ENCODE peak calls at places on chromosomes 4 and X, in ten cellular contexts. One of them, this sample, is unnamed.

GRCh38 chrX:47628980-47629379 is 750 bp downstream of the CFP start:
- DNase-seq in A549: no peak
- DNase-seq in neuronal stem cell: no peak
- DNase-seq in neural progenitor cell: no peak
- DNase-seq in IMR-90: no peak
- DNase-seq in H1: no peak
- DNase-seq in GM23248: no peak
- DNase-seq in OCI-LY7: peak
- DNase-seq in SK-N-SH: no peak
- DNase-seq in Karpas-422: no peak
- DNase-seq in this sample: no peak

GRCh38 chr4:105887508-105887907 is 7.8 kb upstream of the NPNT start:
- DNase-seq in A549: no peak
- DNase-seq in neuronal stem cell: no peak
- DNase-seq in neural progenitor cell: no peak
- DNase-seq in IMR-90: no peak
- DNase-seq in H1: no peak
- DNase-seq in GM23248: no peak
- DNase-seq in OCI-LY7: no peak
- DNase-seq in SK-N-SH: no peak
- DNase-seq in Karpas-422: no peak
- DNase-seq in this sample: no peak

GRCh38 chr4:101419324-101420135 is 72.2 kb upstream of the PPP3CA start:
- DNase-seq in A549: no peak
- DNase-seq in neuronal stem cell: peak
- DNase-seq in neural progenitor cell: peak
- DNase-seq in IMR-90: peak
- DNase-seq in H1: no peak
- DNase-seq in GM23248: no peak
- DNase-seq in OCI-LY7: no peak
- DNase-seq in SK-N-SH: no peak
- DNase-seq in Karpas-422: no peak
- DNase-seq in this sample: peak

GRCh38 chr4:52628543-52628942 is 30.6 kb downstream of the USP46 start:
- DNase-seq in A549: no peak
- DNase-seq in neuronal stem cell: no peak
- DNase-seq in neural progenitor cell: no peak
- DNase-seq in IMR-90: no peak
- DNase-seq in H1: no peak
- DNase-seq in GM23248: no peak
- DNase-seq in OCI-LY7: no peak
- DNase-seq in SK-N-SH: no peak
- DNase-seq in Karpas-422: no peak
- DNase-seq in this sample: no peak

GRCh38 chrX:11341274-11342256 is 48.4 kb downstream of the AMELX start:
- DNase-seq in A549: no peak
- DNase-seq in neuronal stem cell: no peak
- DNase-seq in neural progenitor cell: no peak
- DNase-seq in IMR-90: peak
- DNase-seq in H1: no peak
- DNase-seq in GM23248: peak
- DNase-seq in OCI-LY7: peak
- DNase-seq in SK-N-SH: no peak
- DNase-seq in Karpas-422: no peak
- DNase-seq in this sample: peak

GRCh38 chrX:147920161-147920666 is 8.5 kb downstream of the FMR1 start:
- DNase-seq in A549: no peak
- DNase-seq in neuronal stem cell: no peak
- DNase-seq in neural progenitor cell: no peak
- DNase-seq in IMR-90: no peak
- DNase-seq in H1: no peak
- DNase-seq in GM23248: no peak
- DNase-seq in OCI-LY7: no peak
- DNase-seq in SK-N-SH: no peak
- DNase-seq in Karpas-422: no peak
- DNase-seq in this sample: no peak

GRCh38 chr4:25128671-25129070 is 31.6 kb downstream of the SEPSECS start:
- DNase-seq in A549: no peak
- DNase-seq in neuronal stem cell: no peak
- DNase-seq in neural progenitor cell: no peak
- DNase-seq in IMR-90: no peak
- DNase-seq in H1: no peak
- DNase-seq in GM23248: peak
- DNase-seq in OCI-LY7: no peak
- DNase-seq in SK-N-SH: no peak
- DNase-seq in Karpas-422: no peak
- DNase-seq in this sample: no peak

GRCh38 chr4:157804986-157805385 is 367.8 kb downstream of the GASK1B start:
- DNase-seq in A549: no peak
- DNase-seq in neuronal stem cell: no peak
- DNase-seq in neural progenitor cell: peak
- DNase-seq in IMR-90: no peak
- DNase-seq in H1: no peak
- DNase-seq in GM23248: peak
- DNase-seq in OCI-LY7: no peak
- DNase-seq in SK-N-SH: no peak
- DNase-seq in Karpas-422: no peak
- DNase-seq in this sample: peak

GRCh38 chr4:143306788-143307187 is 29.9 kb upstream of the GAB1 start:
- DNase-seq in A549: no peak
- DNase-seq in neuronal stem cell: no peak
- DNase-seq in neural progenitor cell: no peak
- DNase-seq in IMR-90: no peak
- DNase-seq in H1: no peak
- DNase-seq in GM23248: no peak
- DNase-seq in OCI-LY7: no peak
- DNase-seq in SK-N-SH: no peak
- DNase-seq in Karpas-422: no peak
- DNase-seq in this sample: no peak

GRCh38 chr4:112282860-112283667 is 2.6 kb downstream of the TIFA start:
- DNase-seq in A549: no peak
- DNase-seq in neuronal stem cell: no peak
- DNase-seq in neural progenitor cell: no peak
- DNase-seq in IMR-90: no peak
- DNase-seq in H1: no peak
- DNase-seq in GM23248: no peak
- DNase-seq in OCI-LY7: no peak
- DNase-seq in SK-N-SH: no peak
- DNase-seq in Karpas-422: no peak
- DNase-seq in this sample: no peak

DNA sequence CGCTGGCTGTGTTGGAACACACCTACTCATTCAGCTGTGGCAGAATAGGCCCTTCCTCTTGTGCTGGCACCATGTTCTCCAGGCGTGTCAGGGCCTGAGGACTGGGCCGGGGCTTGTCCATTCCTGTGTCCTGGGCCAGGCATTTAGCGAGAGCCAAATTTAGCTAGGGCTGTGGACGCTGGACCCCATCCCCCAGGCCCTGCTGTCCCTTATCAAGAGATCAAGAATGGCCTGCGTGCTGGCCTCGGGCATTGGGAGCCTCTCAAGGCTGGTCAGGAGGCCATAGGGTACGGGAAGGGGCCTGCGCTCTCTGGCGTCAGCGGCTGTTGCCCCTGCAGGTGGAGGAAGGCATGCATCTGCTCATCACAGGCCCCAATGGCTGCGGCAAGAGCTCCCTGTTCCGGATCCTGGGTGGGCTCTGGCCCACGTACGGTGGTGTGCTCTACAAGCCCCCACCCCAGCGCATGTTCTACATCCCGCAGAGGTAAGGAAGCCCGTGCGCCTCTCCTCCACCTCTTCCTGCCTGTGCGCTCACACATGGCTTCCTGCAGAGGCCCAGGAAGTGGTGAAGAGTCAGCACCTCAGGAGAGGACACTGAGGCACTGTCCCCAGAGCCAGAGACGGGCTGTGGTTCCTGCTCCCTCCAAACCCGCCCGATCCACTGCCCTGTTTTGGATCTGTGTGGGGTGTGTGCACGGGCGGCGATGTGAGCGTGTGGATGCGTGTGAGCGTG is 15.3 kb downstream of the ABCD1 start:
- DNase-seq in A549: no peak
- DNase-seq in neuronal stem cell: no peak
- DNase-seq in neural progenitor cell: no peak
- DNase-seq in IMR-90: no peak
- DNase-seq in H1: no peak
- DNase-seq in GM23248: no peak
- DNase-seq in OCI-LY7: no peak
- DNase-seq in SK-N-SH: no peak
- DNase-seq in Karpas-422: no peak
- DNase-seq in this sample: no peak
- H3K4me2 ChIP-seq in A549: no peak
- H3K4me2 ChIP-seq in neuronal stem cell: no peak
- H3K4me2 ChIP-seq in neural progenitor cell: no peak
- H3K4me2 ChIP-seq in IMR-90: no peak
- H3K4me2 ChIP-seq in H1: no peak
- H3K4me2 ChIP-seq in GM23248: no peak
- H3K4me2 ChIP-seq in OCI-LY7: no peak
- H3K4me2 ChIP-seq in SK-N-SH: no peak
- H3K4me2 ChIP-seq in Karpas-422: no peak
- H3K4me2 ChIP-seq in this sample: no peak

DNA sequence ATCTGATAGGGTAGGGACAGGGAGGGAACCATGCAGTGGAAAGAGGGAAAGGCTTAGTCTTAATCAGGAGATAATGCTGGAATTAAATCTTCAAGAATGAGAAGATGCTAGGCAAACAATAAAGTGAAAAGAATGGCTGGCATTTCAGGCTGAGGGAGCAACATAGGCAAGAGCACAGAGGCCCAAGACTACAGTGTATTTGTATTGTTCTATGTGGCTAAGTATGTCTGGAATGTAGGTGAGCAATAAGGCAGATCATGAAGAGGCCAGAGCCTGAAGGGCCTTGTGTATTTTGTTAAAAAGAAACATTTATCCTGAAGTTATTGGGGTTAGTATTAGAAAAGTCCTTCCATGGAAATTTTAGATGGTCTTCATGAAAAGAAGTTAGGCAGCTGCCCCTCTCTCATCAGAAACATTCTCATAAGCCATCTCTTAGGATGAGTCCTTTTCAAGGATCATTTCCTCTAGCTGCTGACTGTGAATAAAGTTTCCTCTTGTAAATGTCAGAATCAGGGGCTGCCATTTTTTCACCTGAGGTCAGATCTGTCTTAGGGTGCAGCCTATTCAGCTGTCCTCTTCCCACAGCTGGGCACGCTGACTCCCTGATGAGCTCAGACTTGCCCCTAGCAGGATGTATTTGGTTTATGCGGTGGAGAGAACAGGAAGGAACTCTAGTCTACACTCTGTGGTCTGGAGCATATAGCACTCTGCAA is 46.3 kb downstream of the ATP10D start:
- DNase-seq in A549: no peak
- DNase-seq in neuronal stem cell: peak
- DNase-seq in neural progenitor cell: peak
- DNase-seq in IMR-90: peak
- DNase-seq in H1: no peak
- DNase-seq in GM23248: peak
- DNase-seq in OCI-LY7: no peak
- DNase-seq in SK-N-SH: no peak
- DNase-seq in Karpas-422: no peak
- DNase-seq in this sample: peak
- H3K4me2 ChIP-seq in A549: peak
- H3K4me2 ChIP-seq in neuronal stem cell: no peak
- H3K4me2 ChIP-seq in neural progenitor cell: peak
- H3K4me2 ChIP-seq in IMR-90: peak
- H3K4me2 ChIP-seq in H1: no peak
- H3K4me2 ChIP-seq in GM23248: peak
- H3K4me2 ChIP-seq in OCI-LY7: no peak
- H3K4me2 ChIP-seq in SK-N-SH: peak
- H3K4me2 ChIP-seq in Karpas-422: no peak
- H3K4me2 ChIP-seq in this sample: no peak

DNA sequence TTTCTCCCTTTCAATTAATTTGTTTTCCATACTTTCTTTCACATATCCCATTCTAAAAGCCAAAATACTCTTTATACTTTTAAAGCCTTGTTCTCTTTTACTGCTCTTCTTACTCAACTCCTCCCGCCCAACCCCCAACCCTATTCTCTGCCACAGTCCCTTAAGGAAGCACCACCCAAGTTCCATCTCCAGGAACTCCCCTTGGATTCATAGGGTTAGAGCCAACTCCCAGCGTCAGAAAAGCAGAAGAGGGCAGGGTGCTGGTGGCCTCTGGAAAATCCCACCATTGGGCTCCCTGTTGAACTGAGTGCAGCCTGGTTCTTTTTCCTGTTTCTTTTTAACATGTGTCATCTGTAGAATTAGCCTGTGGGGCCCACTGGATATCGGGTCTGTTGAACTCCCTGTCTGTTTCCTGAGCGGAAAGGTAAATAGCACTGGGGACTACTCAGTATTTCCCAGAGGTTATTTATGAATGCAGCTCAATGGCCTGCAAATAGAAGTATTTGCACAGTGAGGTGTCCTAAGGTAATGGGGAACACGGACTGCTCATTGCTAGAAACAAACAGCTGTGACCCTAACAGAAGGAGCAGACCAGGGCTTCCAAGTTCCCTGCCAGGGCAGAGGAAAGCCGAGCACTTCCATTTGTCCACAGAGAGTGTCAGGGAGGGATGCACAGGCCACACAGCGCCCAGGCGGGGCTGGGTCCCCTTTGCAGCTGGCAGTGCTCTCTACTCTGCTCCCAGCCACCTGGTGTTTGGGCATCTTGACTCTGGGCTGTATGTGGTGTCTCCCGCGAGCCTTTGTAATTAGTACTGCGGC is 102.6 kb downstream of the FHDC1 start:
- DNase-seq in A549: no peak
- DNase-seq in neuronal stem cell: no peak
- DNase-seq in neural progenitor cell: no peak
- DNase-seq in IMR-90: no peak
- DNase-seq in H1: no peak
- DNase-seq in GM23248: no peak
- DNase-seq in OCI-LY7: no peak
- DNase-seq in SK-N-SH: no peak
- DNase-seq in Karpas-422: no peak
- DNase-seq in this sample: peak
- H3K4me2 ChIP-seq in A549: peak
- H3K4me2 ChIP-seq in neuronal stem cell: no peak
- H3K4me2 ChIP-seq in neural progenitor cell: peak
- H3K4me2 ChIP-seq in IMR-90: no peak
- H3K4me2 ChIP-seq in H1: no peak
- H3K4me2 ChIP-seq in GM23248: no peak
- H3K4me2 ChIP-seq in OCI-LY7: no peak
- H3K4me2 ChIP-seq in SK-N-SH: no peak
- H3K4me2 ChIP-seq in Karpas-422: no peak
- H3K4me2 ChIP-seq in this sample: peak

DNA sequence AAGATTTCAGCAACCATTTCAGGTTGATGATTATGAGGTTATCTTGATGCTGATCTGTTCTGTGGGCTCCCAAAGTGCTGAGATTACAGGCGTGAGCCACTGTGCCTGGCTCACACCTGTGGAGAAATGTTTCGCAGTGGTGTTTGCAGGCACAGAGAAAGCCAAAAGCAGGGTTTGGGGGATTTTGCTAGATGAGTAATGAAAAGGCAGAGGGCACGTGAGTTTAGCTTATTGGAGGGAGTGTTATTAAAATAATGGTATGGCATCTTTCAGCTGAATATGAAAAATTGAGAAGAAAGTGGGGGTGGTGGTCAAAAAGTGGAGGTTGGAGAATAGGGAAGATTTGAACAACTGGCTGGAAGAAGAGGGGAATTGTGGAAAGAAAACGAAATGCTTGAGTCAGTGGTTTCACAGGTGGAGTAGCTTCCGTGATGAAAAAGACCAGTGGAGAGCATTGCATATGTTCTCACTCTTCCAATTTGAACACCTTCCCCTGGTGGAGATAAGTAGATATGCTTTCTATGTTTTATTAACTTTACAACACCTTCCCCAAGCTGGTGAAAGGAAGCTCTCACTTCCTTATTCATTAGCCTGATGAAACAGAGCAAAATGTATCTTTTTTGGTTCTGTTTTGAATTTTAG is 1.1 kb upstream of the CHST7 start:
- DNase-seq in A549: peak
- DNase-seq in neuronal stem cell: no peak
- DNase-seq in neural progenitor cell: no peak
- DNase-seq in IMR-90: no peak
- DNase-seq in H1: no peak
- DNase-seq in GM23248: peak
- DNase-seq in OCI-LY7: peak
- DNase-seq in SK-N-SH: no peak
- DNase-seq in Karpas-422: peak
- DNase-seq in this sample: no peak
- H3K4me2 ChIP-seq in A549: peak
- H3K4me2 ChIP-seq in neuronal stem cell: no peak
- H3K4me2 ChIP-seq in neural progenitor cell: no peak
- H3K4me2 ChIP-seq in IMR-90: no peak
- H3K4me2 ChIP-seq in H1: no peak
- H3K4me2 ChIP-seq in GM23248: no peak
- H3K4me2 ChIP-seq in OCI-LY7: peak
- H3K4me2 ChIP-seq in SK-N-SH: no peak
- H3K4me2 ChIP-seq in Karpas-422: peak
- H3K4me2 ChIP-seq in this sample: no peak

This sample was measured in hepatocyte.